ENCODE peak calls at places on chromosomes 3 and 15, in six cellular contexts. One of them, this sample, is unnamed.
A peak's percentile ranks its signal among the peaks of the same experiment; 100 is the strongest.

GRCh38 chr3:187870360-187871203 is 125.3 kb upstream of the BCL6 start:
- DNase-seq in fibroblast of lung: no peak
- DNase-seq in activated naive CD8-positive, alpha-beta T cell treated with anti-CD3 and anti-CD28 coated beads, Interleukin-2, amount 50 U/mL, for 24 hours: peak; percentile 12
- DNase-seq in NCI-H774: no peak
- DNase-seq in cardiac muscle cell: no peak
- DNase-seq in KBM-7: no peak
- DNase-seq in this sample: no peak

GRCh38 chr3:141370065-141370533 is 1.8 kb downstream of the ZBTB38 start:
- DNase-seq in fibroblast of lung: peak; percentile 90
- DNase-seq in activated naive CD8-positive, alpha-beta T cell treated with anti-CD3 and anti-CD28 coated beads, Interleukin-2, amount 50 U/mL, for 24 hours: peak; percentile 37
- DNase-seq in NCI-H774: peak; percentile 70
- DNase-seq in cardiac muscle cell: peak; percentile 89
- DNase-seq in KBM-7: peak; percentile 88
- DNase-seq in this sample: peak; percentile 42

GRCh38 chr3:22728406-22728805 is 474.7 kb upstream of the UBE2E2 start:
- DNase-seq in fibroblast of lung: no peak
- DNase-seq in activated naive CD8-positive, alpha-beta T cell treated with anti-CD3 and anti-CD28 coated beads, Interleukin-2, amount 50 U/mL, for 24 hours: no peak
- DNase-seq in NCI-H774: no peak
- DNase-seq in cardiac muscle cell: no peak
- DNase-seq in KBM-7: no peak
- DNase-seq in this sample: no peak

GRCh38 chr3:146184616-146185015 is 23.6 kb upstream of the PLOD2 start:
- DNase-seq in fibroblast of lung: peak; percentile 52
- DNase-seq in activated naive CD8-positive, alpha-beta T cell treated with anti-CD3 and anti-CD28 coated beads, Interleukin-2, amount 50 U/mL, for 24 hours: no peak
- DNase-seq in NCI-H774: peak; percentile 11
- DNase-seq in cardiac muscle cell: peak; percentile 52
- DNase-seq in KBM-7: no peak
- DNase-seq in this sample: no peak

GRCh38 chr15:40471778-40472130 is 970 bp downstream of the CHST14 start:
- DNase-seq in fibroblast of lung: no peak
- DNase-seq in activated naive CD8-positive, alpha-beta T cell treated with anti-CD3 and anti-CD28 coated beads, Interleukin-2, amount 50 U/mL, for 24 hours: peak; percentile 21
- DNase-seq in NCI-H774: no peak
- DNase-seq in cardiac muscle cell: peak; percentile 39
- DNase-seq in KBM-7: no peak
- DNase-seq in this sample: no peak

GRCh38 chr15:69311319-69311721 is 12.6 kb downstream of the PAQR5 start:
- DNase-seq in fibroblast of lung: peak; percentile 36
- DNase-seq in activated naive CD8-positive, alpha-beta T cell treated with anti-CD3 and anti-CD28 coated beads, Interleukin-2, amount 50 U/mL, for 24 hours: no peak
- DNase-seq in NCI-H774: no peak
- DNase-seq in cardiac muscle cell: no peak
- DNase-seq in KBM-7: no peak
- DNase-seq in this sample: no peak

GRCh38 chr3:99648091-99648490 is 9.7 kb downstream of the COL8A1 start:
- DNase-seq in fibroblast of lung: peak; percentile 69
- DNase-seq in activated naive CD8-positive, alpha-beta T cell treated with anti-CD3 and anti-CD28 coated beads, Interleukin-2, amount 50 U/mL, for 24 hours: no peak
- DNase-seq in NCI-H774: no peak
- DNase-seq in cardiac muscle cell: no peak
- DNase-seq in KBM-7: no peak
- DNase-seq in this sample: no peak

GRCh38 chr3:47073685-47074084 is 90.2 kb downstream of the SETD2 start:
- DNase-seq in fibroblast of lung: no peak
- DNase-seq in activated naive CD8-positive, alpha-beta T cell treated with anti-CD3 and anti-CD28 coated beads, Interleukin-2, amount 50 U/mL, for 24 hours: no peak
- DNase-seq in NCI-H774: no peak
- DNase-seq in cardiac muscle cell: no peak
- DNase-seq in KBM-7: no peak
- DNase-seq in this sample: no peak

GRCh38 chr15:100778831-100779288 is 100.8 kb upstream of the ALDH1A3 start:
- DNase-seq in fibroblast of lung: no peak
- DNase-seq in activated naive CD8-positive, alpha-beta T cell treated with anti-CD3 and anti-CD28 coated beads, Interleukin-2, amount 50 U/mL, for 24 hours: no peak
- DNase-seq in NCI-H774: no peak
- DNase-seq in cardiac muscle cell: no peak
- DNase-seq in KBM-7: no peak
- DNase-seq in this sample: no peak

GRCh38 chr3:30610702-30611410 is 4.5 kb downstream of the TGFBR2 start:
- DNase-seq in fibroblast of lung: no peak
- DNase-seq in activated naive CD8-positive, alpha-beta T cell treated with anti-CD3 and anti-CD28 coated beads, Interleukin-2, amount 50 U/mL, for 24 hours: no peak
- DNase-seq in NCI-H774: no peak
- DNase-seq in cardiac muscle cell: no peak
- DNase-seq in KBM-7: no peak
- DNase-seq in this sample: no peak

GRCh38 chr3:125317761-125318496 is 57.2 kb downstream of the ZNF148 start:
- DNase-seq in fibroblast of lung: peak; percentile 49
- DNase-seq in activated naive CD8-positive, alpha-beta T cell treated with anti-CD3 and anti-CD28 coated beads, Interleukin-2, amount 50 U/mL, for 24 hours: no peak
- DNase-seq in NCI-H774: no peak
- DNase-seq in cardiac muscle cell: no peak
- DNase-seq in KBM-7: no peak
- DNase-seq in this sample: no peak

GRCh38 chr3:193590088-193590856 is 2.7 kb upstream of the OPA1 start:
- DNase-seq in fibroblast of lung: peak; percentile 91
- DNase-seq in activated naive CD8-positive, alpha-beta T cell treated with anti-CD3 and anti-CD28 coated beads, Interleukin-2, amount 50 U/mL, for 24 hours: no peak
- DNase-seq in NCI-H774: no peak
- DNase-seq in cardiac muscle cell: no peak
- DNase-seq in KBM-7: peak; percentile 55
- DNase-seq in this sample: no peak

This sample was measured in GM12891.